ENCODE peak calls at places on chromosomes 11 and 22, in seven cellular contexts. Y is lower lobe of right lung; H is CD8-positive, alpha-beta memory T cell; I is AG09309; M is effector memory CD4-positive, alpha-beta T cell; Z is neuronal stem cell; R is choroid plexus epithelial cell. L is an unnamed sample.

GRCh38 chr22:21009638-21010425 is 5.1 kb upstream of the P2RX6 start:
- DNase-seq in Y (no peak), Z (peak; percentile 56), H (peak; percentile 26), R (peak; percentile 58), I (no peak), M (no peak), L (no peak)

GRCh38 chr11:35163707-35164496 is 24.9 kb downstream of the CD44 start:
- DNase-seq in Y (no peak), Z (no peak), M (no peak), I (no peak), H (peak; percentile 62), R (peak; percentile 63), L (no peak)

GRCh38 chr11:90213322-90213721 is 9.5 kb downstream of the CHORDC1 start:
- DNase-seq in H (no peak), R (no peak), M (no peak), I (no peak), Y (no peak), Z (no peak), L (no peak)

GRCh38 chr11:82927264-82927880 is 25.8 kb downstream of the DDIAS start:
- DNase-seq in I (peak; percentile 18), M (no peak), Y (no peak), Z (peak; percentile 26), H (peak; percentile 66), R (peak; percentile 80), L (peak; percentile 25)

GRCh38 chr22:39724390-39724789 is 153.8 kb downstream of the CACNA1I start:
- DNase-seq in R (peak; percentile 19), I (no peak), H (no peak), Z (no peak), M (no peak), Y (no peak), L (no peak)

GRCh38 chr22:39534092-39534506 is 1.6 kb upstream of the RPS19BP1 start:
- DNase-seq in H (no peak), R (no peak), Z (no peak), M (no peak), I (no peak), Y (no peak), L (no peak)

GRCh38 chr11:106331163-106331562 is 253.7 kb downstream of the AASDHPPT start:
- DNase-seq in H (no peak), Z (no peak), R (no peak), M (no peak), I (no peak), Y (no peak), L (no peak)

GRCh38 chr11:47464479-47464878 is 15.5 kb upstream of the RAPSN start:
- DNase-seq in M (no peak), Y (no peak), Z (peak; percentile 51), H (no peak), R (peak; percentile 46), I (no peak), L (no peak)

GRCh38 chr11:73228268-73229134 is 10.4 kb downstream of the P2RY2 start:
- DNase-seq in H (no peak), Z (no peak), R (no peak), Y (no peak), I (no peak), M (no peak), L (no peak)

GRCh38 chr11:107043242-107043991 is 25.1 kb upstream of the GUCY1A2 start:
- DNase-seq in M (no peak), H (no peak), Z (no peak), R (peak; percentile 98), I (peak; percentile 88), Y (no peak), L (no peak)

GRCh38 chr11:43786016-43786415 is 94.6 kb upstream of the ALKBH3 start:
- DNase-seq in Y (no peak), H (no peak), R (no peak), M (no peak), I (no peak), Z (no peak), L (no peak)

GRCh38 chr11:11370263-11371060 is 17.4 kb upstream of the CSNK2A3 start:
- DNase-seq in Z (no peak), Y (no peak), I (no peak), R (no peak), M (no peak), H (no peak), L (no peak)

GRCh38 chr22:25137577-25138525 is 61.8 kb upstream of the CRYBB3 start:
- DNase-seq in Y (no peak), R (peak; percentile 36), H (no peak), I (no peak), M (no peak), Z (no peak), L (no peak)

GRCh38 chr22:27745154-27745553 is 56.4 kb downstream of the MN1 start:
- DNase-seq in Z (no peak), R (no peak), H (no peak), Y (no peak), M (no peak), I (no peak), L (no peak)

GRCh38 chr11:78708388-78708787 is 133.7 kb upstream of the NARS2 start:
- DNase-seq in M (no peak), I (no peak), Y (no peak), R (no peak), H (no peak), Z (no peak), L (no peak)

GRCh38 chr11:77089004-77089545 is 13.6 kb upstream of the OMP start:
- DNase-seq in H (no peak), Z (no peak), R (no peak), M (no peak), Y (peak; percentile 24), I (no peak), L (no peak)

GRCh38 chr11:25436326-25436725 is 895.6 kb upstream of the ANO3 start:
- DNase-seq in Y (no peak), H (no peak), M (no peak), Z (no peak), I (no peak), R (no peak), L (no peak)

GRCh38 chr11:73996161-73996747 is 12.6 kb downstream of the UCP3 start:
- DNase-seq in R (no peak), M (no peak), H (no peak), Z (no peak), I (no peak), Y (no peak), L (no peak)

GRCh38 chr11:70860855-70861254 is 391.5 kb downstream of the SHANK2 start:
- DNase-seq in Y (no peak), I (no peak), H (no peak), R (no peak), M (no peak), Z (no peak), L (no peak)

GRCh38 chr11:113449743-113450142 is 25.5 kb downstream of the DRD2 start:
- DNase-seq in H (no peak), Y (no peak), Z (no peak), M (no peak), R (no peak), I (no peak), L (no peak)

GRCh38 chr11:26134481-26135355 is 197.2 kb upstream of the ANO3 start:
- DNase-seq in Z (peak; percentile 40), R (peak; percentile 60), Y (no peak), H (no peak), I (no peak), M (no peak), L (no peak)

GRCh38 chr22:43860831-43861230 is 1.5 kb downstream of the SULT4A1 start:
- DNase-seq in Y (no peak), M (no peak), R (no peak), H (no peak), Z (no peak), I (no peak), L (no peak)

GRCh38 chr22:37517826-37518450 is 1.3 kb downstream of the CARD10 start:
- DNase-seq in I (no peak), R (no peak), M (no peak), Y (no peak), Z (no peak), H (no peak), L (no peak)
- H3K4me3 ChIP-seq in I (no peak overlapping the region), R (peak overlapping the region; percentile 68), M (no peak overlapping the region), Y (peak overlapping the region; percentile 68), Z (peak overlapping the region; percentile 30), H (no peak overlapping the region), L (no peak overlapping the region)

DNA sequence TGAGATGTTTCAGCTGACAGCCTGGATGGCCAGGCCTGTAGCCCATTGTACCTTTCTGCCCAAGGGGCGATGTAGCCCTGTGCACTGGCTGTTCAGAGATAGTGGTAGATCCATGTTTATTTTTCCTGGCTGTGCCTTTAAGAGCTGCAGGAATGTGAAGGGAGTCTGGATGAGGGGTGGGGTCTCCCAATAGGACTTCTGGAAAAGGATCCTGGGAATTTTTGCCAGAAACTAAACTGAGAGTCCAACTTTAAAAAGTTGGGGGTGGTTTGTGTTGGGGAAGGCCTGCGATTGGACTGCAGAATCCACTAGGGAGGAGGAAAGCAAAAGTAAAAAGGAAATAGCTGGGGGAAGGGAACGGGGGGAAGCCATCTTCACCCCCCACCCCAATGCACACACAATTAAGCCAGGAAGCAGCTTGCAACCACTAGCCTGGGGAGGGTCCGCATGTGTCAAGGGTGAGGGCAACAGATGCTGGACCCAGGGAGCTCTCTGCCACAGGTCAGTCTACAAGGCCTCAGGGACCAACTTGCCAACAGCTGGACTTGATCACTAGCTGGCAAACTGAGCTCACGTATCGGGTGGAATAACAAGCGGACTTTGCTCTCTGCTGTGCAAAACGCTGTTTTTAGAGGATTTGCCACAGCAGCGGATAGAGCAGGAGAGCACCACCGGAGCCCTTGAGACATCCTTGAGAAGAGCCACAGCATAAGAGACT is at the start of gene OLFML1:
- DNase-seq in Y (no peak), R (peak; percentile 7), Z (no peak), M (no peak), I (no peak), H (no peak), L (no peak)
- H3K4me3 ChIP-seq in Y (peak within 1 kb of the TSS; percentile 53), R (peak within 1 kb of the TSS; percentile 12), Z (no peak within 1 kb of the TSS), M (no peak within 1 kb of the TSS), I (peak within 1 kb of the TSS; percentile 25), H (no peak within 1 kb of the TSS), L (no peak within 1 kb of the TSS)

GRCh38 chr11:6629892-6630631 is 10.8 kb upstream of the TPP1 start:
- DNase-seq in R (no peak), M (no peak), I (no peak), Y (no peak), H (no peak), Z (peak; percentile 55), L (no peak)
- H3K4me3 ChIP-seq in R (no peak overlapping the region), M (no peak overlapping the region), I (no peak overlapping the region), Y (peak overlapping the region; percentile 32), H (no peak overlapping the region), Z (peak overlapping the region; percentile 80), L (no peak overlapping the region)

GRCh38 chr11:64306876-64307622 is 1.7 kb downstream of the ESRRA start:
- DNase-seq in Z (no peak), M (no peak), R (no peak), Y (peak; percentile 74), I (no peak), H (no peak), L (no peak)
- H3K4me3 ChIP-seq in Z (peak overlapping the region; percentile 88), M (no peak overlapping the region), R (peak overlapping the region; percentile 74), Y (peak overlapping the region; percentile 75), I (peak overlapping the region; percentile 93), H (peak overlapping the region; percentile 81), L (peak overlapping the region; percentile 53)

L was measured in HL-60.